ENCODE peak calls at places on chromosomes 7 and 10, in eight cellular contexts. One of them, this sample, is unnamed.

GRCh38 chr10:15253951-15254807 is 85.7 kb upstream of the NMT2 start:
- DNase-seq in DND-41: no peak
- DNase-seq in GM23248: no peak
- DNase-seq in mesendoderm: no peak
- DNase-seq in heart right ventricle: no peak
- DNase-seq in WERI-Rb-1: no peak
- DNase-seq in spleen: no peak
- DNase-seq in upper lobe of right lung: no peak
- DNase-seq in this sample: peak

GRCh38 chr7:130845581-130846085 is 111.6 kb upstream of the KLF14 start:
- DNase-seq in DND-41: no peak
- DNase-seq in GM23248: peak
- DNase-seq in mesendoderm: no peak
- DNase-seq in heart right ventricle: no peak
- DNase-seq in WERI-Rb-1: no peak
- DNase-seq in spleen: no peak
- DNase-seq in upper lobe of right lung: no peak
- DNase-seq in this sample: no peak

GRCh38 chr7:66964391-66964790 is 31.0 kb downstream of the SBDS start:
- DNase-seq in DND-41: no peak
- DNase-seq in GM23248: peak
- DNase-seq in mesendoderm: no peak
- DNase-seq in heart right ventricle: no peak
- DNase-seq in WERI-Rb-1: no peak
- DNase-seq in spleen: no peak
- DNase-seq in upper lobe of right lung: no peak
- DNase-seq in this sample: no peak

GRCh38 chr7:778968-779451 is 51.9 kb upstream of the PRKAR1B start:
- DNase-seq in DND-41: no peak
- DNase-seq in GM23248: no peak
- DNase-seq in mesendoderm: no peak
- DNase-seq in heart right ventricle: no peak
- DNase-seq in WERI-Rb-1: no peak
- DNase-seq in spleen: peak
- DNase-seq in upper lobe of right lung: no peak
- DNase-seq in this sample: no peak

GRCh38 chr7:1355568-1356340 is 103.5 kb downstream of the MICALL2 start:
- DNase-seq in DND-41: no peak
- DNase-seq in GM23248: no peak
- DNase-seq in mesendoderm: no peak
- DNase-seq in heart right ventricle: no peak
- DNase-seq in WERI-Rb-1: no peak
- DNase-seq in spleen: peak
- DNase-seq in upper lobe of right lung: peak
- DNase-seq in this sample: no peak

GRCh38 chr7:22814261-22815208 is 8.1 kb downstream of the TOMM7 start:
- DNase-seq in DND-41: no peak
- DNase-seq in GM23248: peak
- DNase-seq in mesendoderm: no peak
- DNase-seq in heart right ventricle: no peak
- DNase-seq in WERI-Rb-1: no peak
- DNase-seq in spleen: no peak
- DNase-seq in upper lobe of right lung: no peak
- DNase-seq in this sample: no peak

GRCh38 chr7:2968176-2968575 is 75.5 kb downstream of the CARD11 start:
- DNase-seq in DND-41: no peak
- DNase-seq in GM23248: no peak
- DNase-seq in mesendoderm: no peak
- DNase-seq in heart right ventricle: no peak
- DNase-seq in WERI-Rb-1: no peak
- DNase-seq in spleen: peak
- DNase-seq in upper lobe of right lung: peak
- DNase-seq in this sample: no peak

GRCh38 chr10:119803264-119803663 is 69.4 kb downstream of the MCMBP start:
- DNase-seq in DND-41: no peak
- DNase-seq in GM23248: peak
- DNase-seq in mesendoderm: no peak
- DNase-seq in heart right ventricle: no peak
- DNase-seq in WERI-Rb-1: no peak
- DNase-seq in spleen: no peak
- DNase-seq in upper lobe of right lung: no peak
- DNase-seq in this sample: no peak

GRCh38 chr10:29470843-29471482 is 163.8 kb downstream of the SVIL start:
- DNase-seq in DND-41: no peak
- DNase-seq in GM23248: no peak
- DNase-seq in mesendoderm: peak
- DNase-seq in heart right ventricle: no peak
- DNase-seq in WERI-Rb-1: no peak
- DNase-seq in spleen: no peak
- DNase-seq in upper lobe of right lung: no peak
- DNase-seq in this sample: no peak

GRCh38 chr10:128855656-128856428 is 611.2 kb upstream of the MGMT start:
- DNase-seq in DND-41: no peak
- DNase-seq in GM23248: no peak
- DNase-seq in mesendoderm: no peak
- DNase-seq in heart right ventricle: no peak
- DNase-seq in WERI-Rb-1: no peak
- DNase-seq in spleen: no peak
- DNase-seq in upper lobe of right lung: no peak
- DNase-seq in this sample: no peak

GRCh38 chr10:99529483-99530107 is 3.1 kb upstream of the NKX2-3 start:
- DNase-seq in DND-41: no peak
- DNase-seq in GM23248: no peak
- DNase-seq in mesendoderm: no peak
- DNase-seq in heart right ventricle: no peak
- DNase-seq in WERI-Rb-1: no peak
- DNase-seq in spleen: no peak
- DNase-seq in upper lobe of right lung: no peak
- DNase-seq in this sample: no peak

GRCh38 chr10:122786269-122786668 is 59.4 kb downstream of the CUZD1 start:
- DNase-seq in DND-41: peak
- DNase-seq in GM23248: peak
- DNase-seq in mesendoderm: peak
- DNase-seq in heart right ventricle: no peak
- DNase-seq in WERI-Rb-1: no peak
- DNase-seq in spleen: no peak
- DNase-seq in upper lobe of right lung: no peak
- DNase-seq in this sample: no peak

GRCh38 chr7:99674995-99675742 is 4.6 kb downstream of the CYP3A5 start:
- DNase-seq in DND-41: no peak
- DNase-seq in GM23248: peak
- DNase-seq in mesendoderm: no peak
- DNase-seq in heart right ventricle: no peak
- DNase-seq in WERI-Rb-1: no peak
- DNase-seq in spleen: no peak
- DNase-seq in upper lobe of right lung: no peak
- DNase-seq in this sample: no peak

GRCh38 chr10:17649836-17650235 is 5.9 kb downstream of the STAM start:
- DNase-seq in DND-41: no peak
- DNase-seq in GM23248: peak
- DNase-seq in mesendoderm: no peak
- DNase-seq in heart right ventricle: no peak
- DNase-seq in WERI-Rb-1: no peak
- DNase-seq in spleen: no peak
- DNase-seq in upper lobe of right lung: no peak
- DNase-seq in this sample: no peak

GRCh38 chr10:57825015-57825414 is 442.7 kb downstream of the IPMK start:
- DNase-seq in DND-41: no peak
- DNase-seq in GM23248: no peak
- DNase-seq in mesendoderm: no peak
- DNase-seq in heart right ventricle: no peak
- DNase-seq in WERI-Rb-1: no peak
- DNase-seq in spleen: no peak
- DNase-seq in upper lobe of right lung: no peak
- DNase-seq in this sample: no peak

GRCh38 chr7:75738604-75738974 is at the start of gene HIP1:
- DNase-seq in DND-41: no peak
- DNase-seq in GM23248: no peak
- DNase-seq in mesendoderm: no peak
- DNase-seq in heart right ventricle: no peak
- DNase-seq in WERI-Rb-1: no peak
- DNase-seq in spleen: no peak
- DNase-seq in upper lobe of right lung: no peak
- DNase-seq in this sample: no peak

GRCh38 chr10:133474833-133475734 is 21.3 kb downstream of the SCART1 start:
- DNase-seq in DND-41: peak
- DNase-seq in GM23248: no peak
- DNase-seq in mesendoderm: no peak
- DNase-seq in heart right ventricle: no peak
- DNase-seq in WERI-Rb-1: no peak
- DNase-seq in spleen: no peak
- DNase-seq in upper lobe of right lung: no peak
- DNase-seq in this sample: no peak

GRCh38 chr10:132506711-132507466 is 30.7 kb upstream of the INPP5A start:
- DNase-seq in DND-41: no peak
- DNase-seq in GM23248: peak
- DNase-seq in mesendoderm: no peak
- DNase-seq in heart right ventricle: no peak
- DNase-seq in WERI-Rb-1: no peak
- DNase-seq in spleen: peak
- DNase-seq in upper lobe of right lung: no peak
- DNase-seq in this sample: no peak

GRCh38 chr10:13891542-13892431 is 305.0 kb downstream of the PRPF18 start:
- DNase-seq in DND-41: no peak
- DNase-seq in GM23248: peak
- DNase-seq in mesendoderm: peak
- DNase-seq in heart right ventricle: peak
- DNase-seq in WERI-Rb-1: peak
- DNase-seq in spleen: no peak
- DNase-seq in upper lobe of right lung: peak
- DNase-seq in this sample: peak

GRCh38 chr7:27834179-27834921 is 94.4 kb downstream of the TAX1BP1 start:
- DNase-seq in DND-41: no peak
- DNase-seq in GM23248: no peak
- DNase-seq in mesendoderm: peak
- DNase-seq in heart right ventricle: no peak
- DNase-seq in WERI-Rb-1: no peak
- DNase-seq in spleen: no peak
- DNase-seq in upper lobe of right lung: no peak
- DNase-seq in this sample: no peak

GRCh38 chr10:5284311-5285057 is 80.3 kb upstream of the UCN3 start:
- DNase-seq in DND-41: peak
- DNase-seq in GM23248: peak
- DNase-seq in mesendoderm: peak
- DNase-seq in heart right ventricle: no peak
- DNase-seq in WERI-Rb-1: no peak
- DNase-seq in spleen: no peak
- DNase-seq in upper lobe of right lung: no peak
- DNase-seq in this sample: no peak

GRCh38 chr7:23191022-23191421 is 9.2 kb downstream of the NUP42 start:
- DNase-seq in DND-41: no peak
- DNase-seq in GM23248: no peak
- DNase-seq in mesendoderm: no peak
- DNase-seq in heart right ventricle: no peak
- DNase-seq in WERI-Rb-1: no peak
- DNase-seq in spleen: no peak
- DNase-seq in upper lobe of right lung: no peak
- DNase-seq in this sample: no peak

GRCh38 chr7:134546903-134547737 is 1.8 kb upstream of the AKR1B15 start:
- DNase-seq in DND-41: peak
- DNase-seq in GM23248: no peak
- DNase-seq in mesendoderm: peak
- DNase-seq in heart right ventricle: peak
- DNase-seq in WERI-Rb-1: peak
- DNase-seq in spleen: peak
- DNase-seq in upper lobe of right lung: peak
- DNase-seq in this sample: peak

GRCh38 chr10:53209941-53210611 is 437.5 kb upstream of the MBL2 start:
- DNase-seq in DND-41: no peak
- DNase-seq in GM23248: peak
- DNase-seq in mesendoderm: peak
- DNase-seq in heart right ventricle: no peak
- DNase-seq in WERI-Rb-1: no peak
- DNase-seq in spleen: no peak
- DNase-seq in upper lobe of right lung: no peak
- DNase-seq in this sample: no peak
- H3K27ac ChIP-seq in DND-41: no peak
- H3K27ac ChIP-seq in GM23248: no peak
- H3K27ac ChIP-seq in mesendoderm: peak
- H3K27ac ChIP-seq in heart right ventricle: no peak
- H3K27ac ChIP-seq in WERI-Rb-1: no peak
- H3K27ac ChIP-seq in spleen: no peak
- H3K27ac ChIP-seq in upper lobe of right lung: no peak
- H3K27ac ChIP-seq in this sample: no peak

GRCh38 chr7:109806548-109806947 is 1236.9 kb downstream of the DNAJB9 start:
- DNase-seq in DND-41: no peak
- DNase-seq in GM23248: no peak
- DNase-seq in mesendoderm: no peak
- DNase-seq in heart right ventricle: no peak
- DNase-seq in WERI-Rb-1: no peak
- DNase-seq in spleen: no peak
- DNase-seq in upper lobe of right lung: no peak
- DNase-seq in this sample: no peak
- H3K27ac ChIP-seq in DND-41: no peak
- H3K27ac ChIP-seq in GM23248: no peak
- H3K27ac ChIP-seq in mesendoderm: no peak
- H3K27ac ChIP-seq in heart right ventricle: no peak
- H3K27ac ChIP-seq in WERI-Rb-1: no peak
- H3K27ac ChIP-seq in spleen: no peak
- H3K27ac ChIP-seq in upper lobe of right lung: no peak
- H3K27ac ChIP-seq in this sample: no peak

GRCh38 chr7:91164948-91165845 is 99.0 kb upstream of the FZD1 start:
- DNase-seq in DND-41: no peak
- DNase-seq in GM23248: peak
- DNase-seq in mesendoderm: no peak
- DNase-seq in heart right ventricle: no peak
- DNase-seq in WERI-Rb-1: no peak
- DNase-seq in spleen: no peak
- DNase-seq in upper lobe of right lung: no peak
- DNase-seq in this sample: no peak
- H3K27ac ChIP-seq in DND-41: no peak
- H3K27ac ChIP-seq in GM23248: peak
- H3K27ac ChIP-seq in mesendoderm: no peak
- H3K27ac ChIP-seq in heart right ventricle: no peak
- H3K27ac ChIP-seq in WERI-Rb-1: no peak
- H3K27ac ChIP-seq in spleen: peak
- H3K27ac ChIP-seq in upper lobe of right lung: peak
- H3K27ac ChIP-seq in this sample: no peak

GRCh38 chr10:77600640-77601039 is 37.0 kb downstream of the KCNMA1 start:
- DNase-seq in DND-41: no peak
- DNase-seq in GM23248: no peak
- DNase-seq in mesendoderm: peak
- DNase-seq in heart right ventricle: no peak
- DNase-seq in WERI-Rb-1: no peak
- DNase-seq in spleen: peak
- DNase-seq in upper lobe of right lung: no peak
- DNase-seq in this sample: no peak
- H3K27ac ChIP-seq in DND-41: no peak
- H3K27ac ChIP-seq in GM23248: no peak
- H3K27ac ChIP-seq in mesendoderm: no peak
- H3K27ac ChIP-seq in heart right ventricle: no peak
- H3K27ac ChIP-seq in WERI-Rb-1: no peak
- H3K27ac ChIP-seq in spleen: no peak
- H3K27ac ChIP-seq in upper lobe of right lung: no peak
- H3K27ac ChIP-seq in this sample: no peak

GRCh38 chr7:158260567-158261361 is 326.9 kb downstream of the PTPRN2 start:
- DNase-seq in DND-41: no peak
- DNase-seq in GM23248: no peak
- DNase-seq in mesendoderm: no peak
- DNase-seq in heart right ventricle: no peak
- DNase-seq in WERI-Rb-1: no peak
- DNase-seq in spleen: no peak
- DNase-seq in upper lobe of right lung: no peak
- DNase-seq in this sample: no peak
- H3K27ac ChIP-seq in DND-41: no peak
- H3K27ac ChIP-seq in GM23248: no peak
- H3K27ac ChIP-seq in mesendoderm: no peak
- H3K27ac ChIP-seq in heart right ventricle: no peak
- H3K27ac ChIP-seq in WERI-Rb-1: no peak
- H3K27ac ChIP-seq in spleen: no peak
- H3K27ac ChIP-seq in upper lobe of right lung: no peak
- H3K27ac ChIP-seq in this sample: no peak